ENCODE peak calls at places on chromosomes 12 and 14, in eight cellular contexts. One of them, this sample, is unnamed.

GRCh38 chr14:101630056-101630960 is 69.0 kb downstream of the DIO3 start:
- DNase-seq in NCI-H1092 treated with DMSO at 0.1 percent for 48 hours: no peak
- DNase-seq in astrocyte of the spinal cord: no peak
- DNase-seq in adrenal gland: no peak
- DNase-seq in nephron progenitor cell: no peak
- DNase-seq in mesendoderm: peak; percentile 40
- DNase-seq in cardiac muscle cell: no peak
- DNase-seq in stimulated activated CD8-positive, alpha-beta memory T cell treated with anti-CD3 and anti-CD28 coated beads, Interleukin-15, amount 100 ng/mL, for 24 hours: no peak
- DNase-seq in this sample: no peak

GRCh38 chr12:67742461-67742860 is 93.9 kb downstream of the DYRK2 start:
- DNase-seq in NCI-H1092 treated with DMSO at 0.1 percent for 48 hours: no peak
- DNase-seq in astrocyte of the spinal cord: no peak
- DNase-seq in adrenal gland: no peak
- DNase-seq in nephron progenitor cell: no peak
- DNase-seq in mesendoderm: peak; percentile 85
- DNase-seq in cardiac muscle cell: peak; percentile 13
- DNase-seq in stimulated activated CD8-positive, alpha-beta memory T cell treated with anti-CD3 and anti-CD28 coated beads, Interleukin-15, amount 100 ng/mL, for 24 hours: no peak
- DNase-seq in this sample: no peak

GRCh38 chr12:58148405-58148804 is 207.0 kb downstream of the ATP23 start:
- DNase-seq in NCI-H1092 treated with DMSO at 0.1 percent for 48 hours: peak; percentile 12
- DNase-seq in astrocyte of the spinal cord: peak; percentile 47
- DNase-seq in adrenal gland: no peak
- DNase-seq in nephron progenitor cell: no peak
- DNase-seq in mesendoderm: peak; percentile 85
- DNase-seq in cardiac muscle cell: peak; percentile 67
- DNase-seq in stimulated activated CD8-positive, alpha-beta memory T cell treated with anti-CD3 and anti-CD28 coated beads, Interleukin-15, amount 100 ng/mL, for 24 hours: no peak
- DNase-seq in this sample: no peak

GRCh38 chr14:75226755-75227544 is 50.5 kb upstream of the TMED10 start:
- DNase-seq in NCI-H1092 treated with DMSO at 0.1 percent for 48 hours: no peak
- DNase-seq in astrocyte of the spinal cord: no peak
- DNase-seq in adrenal gland: no peak
- DNase-seq in nephron progenitor cell: no peak
- DNase-seq in mesendoderm: no peak
- DNase-seq in cardiac muscle cell: no peak
- DNase-seq in stimulated activated CD8-positive, alpha-beta memory T cell treated with anti-CD3 and anti-CD28 coated beads, Interleukin-15, amount 100 ng/mL, for 24 hours: no peak
- DNase-seq in this sample: no peak

GRCh38 chr12:108175310-108175709 is 46.2 kb downstream of the WSCD2 start:
- DNase-seq in NCI-H1092 treated with DMSO at 0.1 percent for 48 hours: no peak
- DNase-seq in astrocyte of the spinal cord: no peak
- DNase-seq in adrenal gland: no peak
- DNase-seq in nephron progenitor cell: no peak
- DNase-seq in mesendoderm: no peak
- DNase-seq in cardiac muscle cell: peak; percentile 0
- DNase-seq in stimulated activated CD8-positive, alpha-beta memory T cell treated with anti-CD3 and anti-CD28 coated beads, Interleukin-15, amount 100 ng/mL, for 24 hours: no peak
- DNase-seq in this sample: peak; percentile 65

GRCh38 chr12:115176741-115177400 is 492.9 kb upstream of the TBX3 start:
- DNase-seq in NCI-H1092 treated with DMSO at 0.1 percent for 48 hours: no peak
- DNase-seq in astrocyte of the spinal cord: peak; percentile 61
- DNase-seq in adrenal gland: no peak
- DNase-seq in nephron progenitor cell: no peak
- DNase-seq in mesendoderm: no peak
- DNase-seq in cardiac muscle cell: peak; percentile 42
- DNase-seq in stimulated activated CD8-positive, alpha-beta memory T cell treated with anti-CD3 and anti-CD28 coated beads, Interleukin-15, amount 100 ng/mL, for 24 hours: no peak
- DNase-seq in this sample: no peak

GRCh38 chr12:7959278-7960063 is 23.5 kb upstream of the SLC2A3 start:
- DNase-seq in NCI-H1092 treated with DMSO at 0.1 percent for 48 hours: no peak
- DNase-seq in astrocyte of the spinal cord: peak; percentile 15
- DNase-seq in adrenal gland: no peak
- DNase-seq in nephron progenitor cell: no peak
- DNase-seq in mesendoderm: peak; percentile 98
- DNase-seq in cardiac muscle cell: peak; percentile 39
- DNase-seq in stimulated activated CD8-positive, alpha-beta memory T cell treated with anti-CD3 and anti-CD28 coated beads, Interleukin-15, amount 100 ng/mL, for 24 hours: peak; percentile 20
- DNase-seq in this sample: peak; percentile 20

GRCh38 chr12:89243786-89244185 is 108.5 kb downstream of the DUSP6 start:
- DNase-seq in NCI-H1092 treated with DMSO at 0.1 percent for 48 hours: no peak
- DNase-seq in astrocyte of the spinal cord: no peak
- DNase-seq in adrenal gland: no peak
- DNase-seq in nephron progenitor cell: no peak
- DNase-seq in mesendoderm: peak; percentile 46
- DNase-seq in cardiac muscle cell: no peak
- DNase-seq in stimulated activated CD8-positive, alpha-beta memory T cell treated with anti-CD3 and anti-CD28 coated beads, Interleukin-15, amount 100 ng/mL, for 24 hours: no peak
- DNase-seq in this sample: no peak

GRCh38 chr12:56010112-56010570 is 10.7 kb upstream of the IKZF4 start:
- DNase-seq in NCI-H1092 treated with DMSO at 0.1 percent for 48 hours: no peak
- DNase-seq in astrocyte of the spinal cord: no peak
- DNase-seq in adrenal gland: peak; percentile 30
- DNase-seq in nephron progenitor cell: no peak
- DNase-seq in mesendoderm: no peak
- DNase-seq in cardiac muscle cell: no peak
- DNase-seq in stimulated activated CD8-positive, alpha-beta memory T cell treated with anti-CD3 and anti-CD28 coated beads, Interleukin-15, amount 100 ng/mL, for 24 hours: no peak
- DNase-seq in this sample: no peak

This sample was measured in thyroid gland.